ENCODE peak calls at places on chromosome 19, in four cellular contexts. B, H, L and U are unnamed samples.

GRCh38 chr19:45079063-45079910 is at the start of gene GEMIN7:
- DNase-seq in H (peak), B (no peak), L (no peak), U (no peak)

GRCh38 chr19:12840091-12841079 is 2.1 kb downstream of the MAST1 start:
- DNase-seq in L (no peak), H (peak), B (no peak), U (peak)

GRCh38 chr19:3722443-3723109 is 14.4 kb downstream of the TJP3 start:
- DNase-seq in H (peak), L (no peak), B (no peak), U (no peak)

GRCh38 chr19:21092107-21092506 is 10.1 kb downstream of the ZNF714 start:
- DNase-seq in L (no peak), H (peak), B (no peak), U (no peak)

GRCh38 chr19:16836115-16836905 is 7.1 kb downstream of the SIN3B start:
- DNase-seq in H (no peak), L (no peak), B (no peak), U (no peak)

GRCh38 chr19:14407889-14408640 is 11.1 kb downstream of the DDX39A start:
- DNase-seq in B (no peak), L (no peak), H (no peak), U (no peak)

GRCh38 chr19:6501740-6502648 is at the start of gene TUBB4A:
- DNase-seq in H (no peak), L (no peak), B (no peak), U (no peak)

GRCh38 chr19:16791942-16792341 is 37.3 kb upstream of the SIN3B start:
- DNase-seq in B (no peak), H (no peak), L (no peak), U (no peak)

GRCh38 chr19:27822336-27822735 is 1390.6 kb downstream of the UQCRFS1 start:
- DNase-seq in L (no peak), H (no peak), B (no peak), U (no peak)

GRCh38 chr19:49889038-49889686 is 7.5 kb downstream of the IL4I1 start:
- DNase-seq in B (no peak), L (no peak), H (no peak), U (no peak)

GRCh38 chr19:50794778-50795664 is 4.8 kb downstream of the ACP4 start:
- DNase-seq in H (no peak), B (no peak), L (no peak), U (no peak)

GRCh38 chr19:50263176-50263575 is 59.8 kb downstream of the MYH14 start:
- DNase-seq in H (no peak), B (no peak), L (no peak), U (no peak)

GRCh38 chr19:49157445-49158224 is at the start of gene TRPM4:
- DNase-seq in B (no peak), L (no peak), H (peak), U (no peak)

GRCh38 chr19:17576758-17577532 is 21.5 kb downstream of the COLGALT1 start:
- DNase-seq in H (peak), B (no peak), L (no peak), U (peak)

GRCh38 chr19:7349231-7349591 is 474 bp downstream of the ARHGEF18 start:
- DNase-seq in B (no peak), L (no peak), H (no peak), U (no peak)

GRCh38 chr19:34851277-34851804 is 75.4 kb upstream of the ZNF30 start:
- DNase-seq in H (no peak), B (no peak), L (no peak), U (no peak)

GRCh38 chr19:2627319-2627829 is 75.1 kb downstream of the GNG7 start:
- DNase-seq in B (peak), L (peak), H (peak), U (peak)

GRCh38 chr19:42478765-42479307 is 36.1 kb upstream of the CXCL17 start:
- DNase-seq in B (no peak), H (no peak), L (no peak), U (no peak)

GRCh38 chr19:2519482-2519881 is 43.6 kb downstream of the GADD45B start:
- DNase-seq in B (no peak), L (no peak), H (no peak), U (no peak)

GRCh38 chr19:8370176-8371010 is 6.4 kb downstream of the ANGPTL4 start:
- DNase-seq in H (no peak), L (no peak), B (no peak), U (no peak)

GRCh38 chr19:33832633-33833032 is 36.0 kb downstream of the KCTD15 start:
- DNase-seq in H (no peak), L (no peak), B (no peak), U (no peak)